ENCODE peak calls at places on chromosomes 12 and 14, in eight cellular contexts. A, F, N, Y, K, D, M and T are unnamed samples.
A peak's percentile ranks its signal among the peaks of the same experiment; 100 is the strongest.

GRCh38 chr12:6461401-6462233 is 8.9 kb downstream of the VAMP1 start:
- DNase-seq in A (no peak), F (no peak), N (no peak), Y (no peak), K (peak; percentile 62), D (peak; percentile 79), M (peak; percentile 84), T (no peak)

GRCh38 chr12:104827587-104827986 is 130.5 kb downstream of the SLC41A2 start:
- DNase-seq in A (peak; percentile 29), F (no peak), N (no peak), Y (no peak), K (no peak), D (no peak), M (no peak), T (no peak)

GRCh38 chr12:39920222-39920621 is 185.7 kb downstream of the SLC2A13 start:
- DNase-seq in A (no peak), F (no peak), N (no peak), Y (no peak), K (no peak), D (no peak), M (no peak), T (no peak)

GRCh38 chr12:22627351-22627750 is 2.4 kb downstream of the ETNK1 start:
- DNase-seq in A (no peak), F (no peak), N (no peak), Y (no peak), K (no peak), D (no peak), M (no peak), T (no peak)

GRCh38 chr12:122874081-122874480 is 21.8 kb downstream of the VPS37B start:
- DNase-seq in A (no peak), F (no peak), N (no peak), Y (no peak), K (peak; percentile 25), D (no peak), M (no peak), T (peak; percentile 43)

GRCh38 chr14:100203962-100204834 is 34.7 kb upstream of the YY1 start:
- DNase-seq in A (no peak), F (peak; percentile 32), N (no peak), Y (no peak), K (peak; percentile 71), D (no peak), M (no peak), T (peak; percentile 26)

GRCh38 chr12:121637231-121637914 is 11.0 kb downstream of the ORAI1 start:
- DNase-seq in A (no peak), F (no peak), N (no peak), Y (no peak), K (peak; percentile 40), D (no peak), M (peak; percentile 70), T (peak; percentile 77)

GRCh38 chr14:102770910-102771543 is 6.2 kb upstream of the TRAF3 start:
- DNase-seq in A (no peak), F (no peak), N (no peak), Y (no peak), K (no peak), D (no peak), M (no peak), T (peak; percentile 59)

GRCh38 chr12:70919597-70920035 is 922 bp downstream of the PTPRR start:
- DNase-seq in A (no peak), F (peak; percentile 6), N (peak; percentile 1), Y (peak; percentile 32), K (no peak), D (no peak), M (no peak), T (no peak)

GRCh38 chr14:99730876-99731351 is 46.8 kb downstream of the CYP46A1 start:
- DNase-seq in A (no peak), F (no peak), N (no peak), Y (no peak), K (no peak), D (peak; percentile 71), M (peak; percentile 52), T (peak; percentile 75)

GRCh38 chr12:7161811-7162210 is 27.7 kb upstream of the PEX5 start:
- DNase-seq in A (no peak), F (no peak), N (no peak), Y (no peak), K (no peak), D (peak; percentile 40), M (no peak), T (no peak)

GRCh38 chr14:74867673-74868072 is 8.3 kb downstream of the PROX2 start:
- DNase-seq in A (no peak), F (peak; percentile 59), N (peak; percentile 51), Y (no peak), K (no peak), D (peak; percentile 71), M (peak; percentile 70), T (no peak)

GRCh38 chr12:101828463-101829196 is 2.1 kb downstream of the GNPTAB start:
- DNase-seq in A (no peak), F (no peak), N (no peak), Y (no peak), K (no peak), D (no peak), M (no peak), T (no peak)

GRCh38 chr12:27652174-27652763 is 44.0 kb upstream of the REP15 start:
- DNase-seq in A (peak; percentile 75), F (peak; percentile 66), N (peak; percentile 52), Y (peak; percentile 79), K (peak; percentile 44), D (no peak), M (no peak), T (no peak)

GRCh38 chr12:14216405-14217294 is 148.8 kb upstream of the ATF7IP start:
- DNase-seq in A (no peak), F (peak; percentile 16), N (peak; percentile 11), Y (no peak), K (no peak), D (no peak), M (no peak), T (no peak)
- H3K4me3 ChIP-seq in A (no peak overlapping the region), F (no peak overlapping the region), N (no peak overlapping the region), Y (no peak overlapping the region), K (peak overlapping the region; percentile 17), D (no peak overlapping the region), M (no peak overlapping the region), T (peak overlapping the region; percentile 61)

DNA sequence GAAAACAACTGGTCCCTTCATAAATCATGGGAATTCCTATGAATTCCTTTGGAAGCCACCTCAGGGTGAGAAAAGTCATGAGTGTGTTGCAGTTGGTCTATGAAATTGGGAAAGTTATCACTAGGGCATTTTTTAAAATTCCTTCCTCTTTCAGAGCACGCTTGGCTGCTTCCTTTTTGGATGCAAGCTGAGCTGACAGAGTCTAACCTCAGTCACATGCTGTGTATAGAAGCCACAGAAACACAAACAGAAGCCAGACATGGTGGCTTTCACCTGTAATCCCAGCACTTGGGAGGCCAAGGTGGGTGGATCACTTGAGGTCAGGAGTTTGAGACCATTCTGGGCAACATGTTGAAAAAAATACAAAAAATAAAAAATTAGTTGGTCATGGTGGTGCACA is 21.7 kb upstream of the HELB start:
- DNase-seq in A (no peak), F (no peak), N (no peak), Y (no peak), K (no peak), D (no peak), M (no peak), T (no peak)
- H3K27ac ChIP-seq in A (no peak overlapping the region), F (no peak overlapping the region), N (no peak overlapping the region), Y (no peak overlapping the region), K (no peak overlapping the region), D (no peak overlapping the region), M (no peak overlapping the region), T (no peak overlapping the region)

GRCh38 chr14:70036665-70037064 is 152.1 kb downstream of the SLC8A3 start:
- DNase-seq in A (no peak), F (no peak), N (no peak), Y (peak; percentile 27), K (no peak), D (no peak), M (no peak), T (no peak)
- H3K9me3 ChIP-seq in A (no peaks in the 10 kb centered on the region), F (no peaks in the 10 kb centered on the region), N (no peaks in the 10 kb centered on the region), Y (no peaks in the 10 kb centered on the region), K (no peaks in the 10 kb centered on the region), D (no peaks in the 10 kb centered on the region), M (peaks cover 2% of the 10 kb centered on the region), T (no peaks in the 10 kb centered on the region)

GRCh38 chr12:45727994-45728624 is 1.4 kb upstream of the ARID2 start:
- DNase-seq in A (no peak), F (no peak), N (no peak), Y (no peak), K (no peak), D (no peak), M (no peak), T (no peak)

GRCh38 chr12:45725631-45726593 is 3.6 kb upstream of the ARID2 start:
- DNase-seq in A (no peak), F (peak; percentile 36), N (peak; percentile 25), Y (peak; percentile 23), K (no peak), D (no peak), M (no peak), T (no peak)

GRCh38 chr12:45728625-45729232 is 777 bp upstream of the ARID2 start:
- DNase-seq in A (peak; percentile 72), F (peak; percentile 97), N (peak; percentile 93), Y (peak; percentile 96), K (peak; percentile 97), D (peak; percentile 98), M (peak; percentile 98), T (peak; percentile 99)

GRCh38 chr12:45727301-45727993 is 2.1 kb upstream of the ARID2 start:
- DNase-seq in A (peak; percentile 74), F (peak; percentile 99), N (peak; percentile 97), Y (peak; percentile 96), K (peak; percentile 91), D (peak; percentile 98), M (peak; percentile 97), T (peak; percentile 98)

DNA sequence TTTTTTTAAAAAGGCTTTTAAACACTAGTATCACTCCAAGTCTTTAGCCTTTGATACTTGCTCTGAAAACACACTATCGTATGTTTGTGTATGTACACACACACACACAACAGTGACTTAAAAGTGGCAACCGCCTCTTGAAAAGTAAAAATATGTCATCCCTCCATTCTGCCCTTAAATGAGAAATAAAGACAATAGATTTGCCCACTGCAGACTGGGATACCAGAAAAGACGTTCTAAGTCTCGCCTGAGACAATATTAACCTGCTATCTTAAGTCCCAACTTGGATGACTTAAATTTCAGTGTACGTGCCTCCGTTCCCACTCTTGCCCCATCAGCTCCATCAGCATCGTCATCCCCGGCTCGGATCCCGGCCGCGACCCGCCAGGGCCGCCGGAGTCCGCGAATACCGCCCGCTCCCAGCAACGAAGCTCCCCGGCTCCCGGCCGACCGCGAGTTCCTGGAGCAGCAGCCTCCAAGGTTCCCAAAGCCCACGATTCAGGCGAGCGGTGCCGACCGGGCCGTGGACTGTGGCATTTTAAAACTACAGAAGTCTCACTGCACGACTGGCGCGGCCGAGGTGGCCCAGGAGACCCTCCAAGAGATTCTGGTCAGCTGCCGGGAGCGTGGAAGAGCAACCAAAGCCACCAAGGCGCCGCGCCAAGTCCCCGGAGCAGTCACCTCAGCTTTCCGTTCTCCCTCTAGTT is 2.8 kb upstream of the ARID2 start:
- DNase-seq in A (no peak), F (peak; percentile 46), N (peak; percentile 17), Y (no peak), K (peak; percentile 58), D (peak; percentile 83), M (peak; percentile 76), T (peak; percentile 91)
- H3K4me3 ChIP-seq in A (peak overlapping the region; percentile 88), F (peak overlapping the region; percentile 87), N (peak overlapping the region; percentile 94), Y (peak overlapping the region; percentile 93), K (peak overlapping the region; percentile 83), D (peak overlapping the region; percentile 84), M (peak overlapping the region; percentile 46), T (peak overlapping the region; percentile 90)

GRCh38 chr14:92540472-92541048 is 27.0 kb downstream of the RIN3 start:
- DNase-seq in A (no peak), F (peak; percentile 100), N (peak; percentile 100), Y (no peak), K (peak; percentile 64), D (peak; percentile 98), M (peak; percentile 97), T (peak; percentile 96)
- H3K27ac ChIP-seq in A (no peak overlapping the region), F (peak overlapping the region; percentile 92), N (peak overlapping the region; percentile 88), Y (no peak overlapping the region), K (peak overlapping the region; percentile 81), D (peak overlapping the region; percentile 91), M (peak overlapping the region; percentile 61), T (peak overlapping the region; percentile 36)

GRCh38 chr14:79299162-79299561 is 912.1 kb downstream of the DIO2 start:
- DNase-seq in A (no peak), F (no peak), N (no peak), Y (no peak), K (no peak), D (no peak), M (no peak), T (no peak)
- H3K9me3 ChIP-seq in A (no peaks in the 10 kb centered on the region), F (no peaks in the 10 kb centered on the region), N (no peaks in the 10 kb centered on the region), Y (no peaks in the 10 kb centered on the region), K (no peaks in the 10 kb centered on the region), D (no peaks in the 10 kb centered on the region), M (peaks cover 1% of the 10 kb centered on the region), T (no peaks in the 10 kb centered on the region)